ENCODE peak calls at places on chromosomes 11 and 22, in eight cellular contexts. U is A549, G is sigmoid colon, B is GM12878, O is stomach, J is H1, S is tibial nerve, T is ovary. V is an unnamed sample.

GRCh38 chr11:46718155-46719019 is 626 bp upstream of the F2 start:
- DNase-seq in J (peak), S (no peak), B (no peak), T (no peak), U (peak), G (no peak), O (peak), V (peak)

GRCh38 chr11:123111465-123111864 is 49.5 kb upstream of the HSPA8 start:
- DNase-seq in O (no peak), G (no peak), T (no peak), S (no peak), J (no peak), U (peak), B (no peak), V (no peak)

GRCh38 chr11:126337121-126337471 is 18.4 kb upstream of the ST3GAL4 start:
- DNase-seq in O (no peak), G (no peak), B (no peak), J (no peak), U (no peak), S (no peak), T (no peak), V (no peak)

GRCh38 chr11:45187375-45187774 is 40.9 kb downstream of the PRDM11 start:
- DNase-seq in S (no peak), O (no peak), G (peak), J (no peak), U (no peak), T (no peak), B (no peak), V (no peak)

GRCh38 chr11:106996691-106997090 is 21.6 kb downstream of the GUCY1A2 start:
- DNase-seq in B (no peak), U (no peak), G (no peak), S (no peak), T (no peak), J (no peak), O (no peak), V (no peak)

GRCh38 chr22:28381427-28382167 is 298.0 kb downstream of the TTC28 start:
- DNase-seq in B (no peak), S (no peak), U (no peak), T (no peak), G (no peak), J (no peak), O (no peak), V (no peak)

GRCh38 chr11:78931891-78932290 is 357.2 kb upstream of the NARS2 start:
- DNase-seq in J (no peak), T (no peak), S (no peak), O (no peak), U (no peak), G (no peak), B (no peak), V (no peak)

GRCh38 chr11:10125522-10126133 is 168.4 kb downstream of the SBF2 start:
- DNase-seq in J (no peak), B (no peak), U (no peak), T (no peak), S (no peak), G (no peak), O (no peak), V (no peak)

GRCh38 chr22:45224988-45225731 is 15.5 kb downstream of the KIAA0930 start:
- DNase-seq in G (no peak), S (no peak), J (no peak), T (no peak), B (no peak), U (no peak), O (no peak), V (no peak)

GRCh38 chr11:315516-315994 is 1.7 kb downstream of the IFITM1 start:
- DNase-seq in T (no peak), J (no peak), S (no peak), U (no peak), B (no peak), O (no peak), G (peak), V (no peak)

GRCh38 chr11:75269896-75270295 is 29.3 kb downstream of the TPBGL start:
- DNase-seq in J (no peak), G (peak), O (no peak), T (no peak), S (no peak), U (no peak), B (no peak), V (peak)

GRCh38 chr22:30675436-30675835 is 7.8 kb upstream of the DUSP18 start:
- DNase-seq in S (no peak), J (no peak), B (no peak), U (no peak), O (no peak), G (no peak), T (no peak), V (no peak)

GRCh38 chr11:14144905-14145304 is 182.4 kb downstream of the SPON1 start:
- DNase-seq in O (no peak), J (no peak), G (no peak), S (no peak), B (no peak), T (no peak), U (no peak), V (no peak)

GRCh38 chr11:98568011-98568410 is 452.7 kb upstream of the CNTN5 start:
- DNase-seq in B (no peak), T (no peak), U (no peak), O (no peak), G (no peak), J (no peak), S (no peak), V (no peak)

GRCh38 chr11:111976614-111977140 is 39.5 kb downstream of the DIXDC1 start:
- DNase-seq in J (peak), S (no peak), B (no peak), O (no peak), G (peak), U (no peak), T (peak), V (no peak)

GRCh38 chr11:58061813-58062212 is 31.1 kb downstream of the OR6Q1 start:
- DNase-seq in S (no peak), J (no peak), G (no peak), O (no peak), U (no peak), T (no peak), B (no peak), V (no peak)

GRCh38 chr11:76610871-76611475 is 59.6 kb downstream of the LRRC32 start:
- DNase-seq in G (peak), B (no peak), T (peak), O (no peak), J (peak), U (no peak), S (no peak), V (no peak)

GRCh38 chr11:79439893-79440450 is 858 bp downstream of the TENM4 start:
- DNase-seq in B (no peak), S (no peak), J (peak), U (no peak), T (peak), O (no peak), G (peak), V (no peak)

GRCh38 chr11:18804621-18805020 is 13.0 kb upstream of the PTPN5 start:
- DNase-seq in J (no peak), O (no peak), T (no peak), S (no peak), U (no peak), B (no peak), G (no peak), V (no peak)

GRCh38 chr11:87325490-87325872 is 287.7 kb downstream of the TMEM135 start:
- DNase-seq in U (no peak), J (no peak), T (no peak), S (no peak), G (no peak), O (no peak), B (no peak), V (no peak)

GRCh38 chr11:38795027-38795426 is 2197.0 kb upstream of the RAG2 start:
- DNase-seq in O (no peak), B (no peak), G (no peak), S (no peak), T (no peak), J (no peak), U (no peak), V (no peak)

GRCh38 chr11:112962854-112963367 is 1.7 kb downstream of the NCAM1 start:
- DNase-seq in J (peak), B (no peak), O (peak), T (peak), G (peak), U (no peak), S (no peak), V (peak)

GRCh38 chr22:49955581-49956417 is 4.8 kb upstream of the PIM3 start:
- DNase-seq in U (no peak), T (no peak), J (no peak), S (no peak), G (peak), B (no peak), O (no peak), V (peak)

GRCh38 chr22:49953027-49953679 is 7.4 kb upstream of the PIM3 start:
- DNase-seq in T (no peak), G (no peak), U (no peak), J (no peak), S (no peak), O (peak), B (no peak), V (no peak)

GRCh38 chr22:49953680-49954344 is 6.8 kb upstream of the PIM3 start:
- DNase-seq in S (no peak), U (no peak), B (no peak), T (no peak), J (no peak), G (no peak), O (no peak), V (no peak)

GRCh38 chr22:49954991-49955580 is 5.5 kb upstream of the PIM3 start:
- DNase-seq in O (no peak), G (peak), T (no peak), S (no peak), U (no peak), J (no peak), B (no peak), V (no peak)

GRCh38 chr22:49954354-49954753 is 6.2 kb upstream of the PIM3 start:
- DNase-seq in S (no peak), T (no peak), G (no peak), J (no peak), U (no peak), B (no peak), O (peak), V (no peak)
- TF ChIP-seq EP300 in S (no peak), T (no peak), G (no peak), J (no peak), U (no peak), B (no peak), O (no peak), V (no peak)

GRCh38 chr11:132126973-132127900 is 756.8 kb downstream of the NTM start:
- DNase-seq in B (no peak), T (no peak), S (peak), G (peak), O (no peak), U (no peak), J (no peak), V (peak)
- TF ChIP-seq POLR2A in B (no peak), T (no peak), S (no peak), G (no peak), O (no peak), U (no peak), J (no peak), V (no peak)

GRCh38 chr22:49966716-49967332 is 6.3 kb downstream of the PIM3 start:
- DNase-seq in O (peak), B (no peak), T (peak), J (peak), G (peak), S (peak), U (no peak), V (peak)
- H3K4me3 ChIP-seq in O (peak), B (no peak), T (no peak), J (no peak), G (peak), S (peak), U (no peak), V (no peak)

GRCh38 chr22:24247564-24248344 is 2.9 kb upstream of the GGT5 start:
- DNase-seq in T (peak), G (peak), S (peak), B (no peak), J (peak), O (peak), U (peak), V (peak)
- TF ChIP-seq EP300 in T (peak), G (no peak), S (no peak), B (no peak), J (no peak), O (peak), U (peak), V (no peak)

GRCh38 chr22:35399678-35400334 is at the start of gene MCM5:
- DNase-seq in U (peak), S (peak), T (peak), J (peak), B (peak), O (peak), G (peak), V (peak)
- TF ChIP-seq POLR2A in U (no peak), S (no peak), T (no peak), J (peak), B (peak), O (no peak), G (no peak), V (no peak)

DNA sequence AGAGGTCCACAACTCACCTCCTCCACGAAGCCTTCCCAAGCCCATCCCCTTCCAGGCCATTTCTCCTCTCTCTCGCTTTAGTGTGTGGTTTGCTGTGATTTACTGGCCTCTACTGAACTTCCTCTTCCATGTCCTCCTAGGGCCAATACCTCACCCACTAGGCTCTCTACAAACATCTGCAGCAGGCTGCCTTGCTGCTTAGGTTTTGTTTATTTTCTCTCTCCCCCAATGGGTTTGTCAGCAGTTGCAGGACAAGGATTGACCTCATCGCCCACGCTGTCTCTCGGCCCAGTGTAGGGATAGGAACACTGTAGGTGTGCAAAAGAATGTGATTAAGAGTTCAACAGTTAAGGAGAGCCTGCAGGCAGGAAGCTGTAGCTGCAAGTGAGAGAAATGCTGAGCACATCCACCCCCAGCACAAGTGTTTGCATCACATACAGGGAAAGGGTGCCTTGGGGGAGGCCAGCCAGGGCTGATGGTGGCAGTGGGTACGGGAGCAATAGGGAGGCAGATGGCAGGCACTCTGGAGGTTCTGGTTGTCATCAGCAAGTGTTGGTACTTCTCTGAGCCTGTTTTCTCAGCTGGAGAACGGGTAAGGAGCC is 1.4 kb downstream of the PC start:
- DNase-seq in J (no peak), T (no peak), G (peak), B (no peak), U (peak), O (peak), S (peak), V (no peak)
- H3K4me3 ChIP-seq in J (no peak), T (no peak), G (no peak), B (no peak), U (peak), O (no peak), S (no peak), V (no peak)

GRCh38 chr11:31001432-31001831 is 368.1 kb downstream of the DCDC1 start:
- DNase-seq in T (no peak), S (no peak), G (no peak), U (no peak), B (no peak), J (no peak), O (no peak), V (no peak)
- TF ChIP-seq EP300 in T (no peak), S (no peak), G (no peak), U (no peak), B (no peak), J (no peak), O (no peak), V (no peak)

GRCh38 chr11:134052988-134053945 is 15.6 kb upstream of the JAM3 start:
- DNase-seq in G (no peak), S (no peak), T (no peak), J (no peak), B (no peak), U (no peak), O (no peak), V (no peak)
- TF ChIP-seq POLR2A in G (no peak), S (no peak), T (no peak), J (no peak), B (no peak), U (no peak), O (no peak), V (no peak)

V was measured in transverse colon.